ENCODE peak calls at places on chromosomes 3 and 15, in nine cellular contexts. O, Y, Q, A, J, Z, G, N and V are unnamed samples.

GRCh38 chr3:32626650-32627049 is 56.0 kb upstream of the DYNC1LI1 start:
- DNase-seq in Y (no peak), A (no peak), J (no peak), Z (no peak), G (no peak), N (no peak), O (no peak), Q (no peak), V (no peak)

GRCh38 chr15:66901336-66902100 is 163.9 kb upstream of the SMAD3 start:
- DNase-seq in G (no peak), O (no peak), A (no peak), Z (no peak), Q (no peak), Y (no peak), J (peak; percentile 20), N (no peak), V (peak; percentile 23)

GRCh38 chr3:160312014-160312624 is 86.9 kb downstream of the C3orf80 start:
- DNase-seq in Q (no peak), G (no peak), Z (no peak), Y (no peak), J (no peak), A (no peak), N (peak; percentile 1), O (no peak), V (peak; percentile 13)

GRCh38 chr15:101499863-101500713 is 10.6 kb upstream of the PCSK6 start:
- DNase-seq in Q (no peak), G (no peak), A (no peak), Y (no peak), J (no peak), O (no peak), N (no peak), Z (peak; percentile 24), V (peak; percentile 85)

GRCh38 chr3:69012111-69012835 is 1.2 kb downstream of the EOGT start:
- DNase-seq in J (peak; percentile 80), Y (no peak), A (no peak), G (no peak), N (no peak), O (no peak), Z (no peak), Q (no peak), V (no peak)

GRCh38 chr3:97121386-97121785 is 307.0 kb downstream of the EPHA6 start:
- DNase-seq in Y (no peak), J (no peak), G (no peak), Z (no peak), O (no peak), A (no peak), Q (no peak), N (no peak), V (no peak)

GRCh38 chr15:60396964-60397771 is 618 bp downstream of the ANXA2 start:
- DNase-seq in G (no peak), N (peak; percentile 70), Y (peak; percentile 69), J (no peak), A (peak; percentile 85), Q (no peak), Z (peak; percentile 53), O (no peak), V (peak; percentile 72)

GRCh38 chr3:175861916-175862315 is 1002.8 kb downstream of the NAALADL2 start:
- DNase-seq in Q (no peak), N (no peak), O (no peak), A (no peak), Z (no peak), J (no peak), G (no peak), Y (no peak), V (no peak)

GRCh38 chr3:14403636-14404395 is 1.4 kb downstream of the SLC6A6 start:
- DNase-seq in J (peak; percentile 14), Q (peak; percentile 27), N (peak; percentile 57), Z (no peak), A (peak; percentile 59), Y (no peak), O (no peak), G (no peak), V (peak; percentile 57)

GRCh38 chr3:149971403-149972075 is 844 bp upstream of the PFN2 start:
- DNase-seq in N (no peak), Z (no peak), O (peak; percentile 49), J (peak; percentile 75), A (peak; percentile 15), G (no peak), Q (peak; percentile 15), Y (peak; percentile 47), V (peak; percentile 12)

GRCh38 chr15:73962409-73962808 is 29.7 kb downstream of the STOML1 start:
- DNase-seq in Q (no peak), O (no peak), G (no peak), N (no peak), A (no peak), J (no peak), Y (no peak), Z (no peak), V (no peak)

GRCh38 chr15:40843885-40844542 is at the start of gene SPINT1:
- DNase-seq in J (no peak), Q (no peak), O (no peak), Y (no peak), Z (no peak), A (peak; percentile 59), N (peak; percentile 69), G (no peak), V (peak; percentile 73)

GRCh38 chr15:29064290-29064689 is 178.5 kb downstream of the APBA2 start:
- DNase-seq in Q (no peak), J (no peak), N (no peak), Y (no peak), G (no peak), O (no peak), A (no peak), Z (no peak), V (no peak)

GRCh38 chr3:55549172-55549571 is 62.1 kb upstream of the WNT5A start:
- DNase-seq in O (no peak), J (no peak), G (no peak), Y (no peak), Z (no peak), Q (no peak), A (no peak), N (peak; percentile 44), V (no peak)

GRCh38 chr3:105904683-105905320 is 36.0 kb upstream of the CBLB start:
- DNase-seq in N (no peak), Z (no peak), Y (no peak), O (no peak), Q (no peak), G (no peak), J (peak; percentile 62), A (no peak), V (no peak)

GRCh38 chr3:105906345-105906744 is 37.5 kb upstream of the CBLB start:
- DNase-seq in Q (no peak), Z (no peak), G (no peak), Y (no peak), A (no peak), O (no peak), N (no peak), J (no peak), V (no peak)

GRCh38 chr3:105907790-105908189 is 39.0 kb upstream of the CBLB start:
- DNase-seq in Q (no peak), Z (peak; percentile 25), Y (no peak), A (no peak), O (no peak), J (no peak), N (no peak), G (no peak), V (peak; percentile 46)

GRCh38 chr3:105905328-105905727 is 36.5 kb upstream of the CBLB start:
- DNase-seq in O (no peak), Z (no peak), J (no peak), N (no peak), G (no peak), Y (no peak), A (no peak), Q (no peak), V (no peak)

DNA sequence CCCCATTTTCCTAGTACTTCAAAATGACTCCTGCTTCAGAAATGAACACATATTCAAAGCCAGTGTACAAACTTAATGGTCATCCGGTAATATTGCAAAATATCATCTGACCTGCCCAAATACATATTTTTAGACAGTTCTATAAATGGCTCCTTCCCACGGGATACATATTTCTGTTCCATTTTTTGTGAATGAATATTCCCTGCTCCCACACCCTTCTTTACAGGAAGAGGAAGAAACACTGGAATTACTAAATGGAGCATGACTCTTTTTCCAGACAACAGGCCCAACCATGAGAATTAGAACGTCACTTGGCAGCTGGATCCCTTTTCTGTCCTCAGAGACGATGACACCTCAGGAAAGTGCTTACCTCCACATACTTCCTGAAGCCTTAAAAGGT is 38.0 kb upstream of the CBLB start:
- DNase-seq in Y (no peak), G (no peak), J (peak; percentile 36), N (no peak), O (no peak), Q (no peak), A (no peak), Z (no peak), V (no peak)
- TF ChIP-seq MAX in Y (no peak), G (no peak), J (no peak), N (no peak), O (no peak), Q (no peak), A (no peak), Z (no peak), V (no peak)

DNA sequence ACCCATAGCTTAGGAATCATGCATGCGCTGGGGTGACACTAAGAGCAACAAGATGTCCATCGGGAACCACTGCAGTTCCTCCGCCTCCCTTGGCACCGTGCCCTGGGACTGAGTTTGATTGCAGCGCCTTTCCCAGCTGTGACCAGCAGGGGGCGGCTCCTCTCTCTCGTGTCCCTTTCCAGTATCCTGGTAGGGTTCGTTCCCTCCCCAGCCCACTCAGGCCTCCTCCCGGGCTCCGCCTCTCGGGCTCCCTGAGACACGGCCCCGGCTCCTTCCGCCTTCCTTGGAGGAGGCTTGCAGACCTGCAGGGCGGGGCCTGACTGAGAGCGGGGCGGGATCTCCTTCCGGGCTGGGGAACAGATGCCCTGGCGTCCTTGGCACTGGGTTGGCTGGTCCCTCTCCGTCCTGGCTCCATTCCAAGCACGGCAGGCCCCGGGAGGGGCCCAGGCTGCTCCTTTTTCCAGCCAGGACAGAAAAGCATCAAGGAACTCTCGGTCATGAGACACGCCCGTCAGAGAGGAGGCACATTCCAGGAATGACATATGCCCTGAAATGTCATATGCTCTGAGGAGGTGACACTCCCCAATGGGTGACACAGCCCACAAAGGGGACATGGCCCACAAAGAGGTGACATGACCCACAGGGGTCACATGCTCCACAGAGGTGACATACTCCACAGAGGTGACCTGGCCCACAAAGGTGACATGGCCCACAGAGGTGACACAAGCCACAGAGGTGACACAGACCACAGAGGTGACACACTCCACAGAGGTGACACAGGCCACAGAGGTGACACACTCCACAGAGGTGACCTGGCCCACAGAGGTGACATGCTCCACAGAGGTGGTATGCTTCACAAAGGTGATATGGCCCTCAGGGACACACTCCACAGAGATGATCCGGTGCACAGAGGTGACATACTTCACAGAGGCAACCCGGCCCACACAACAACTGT is 79.0 kb downstream of the ABHD5 start:
- DNase-seq in O (peak; percentile 94), Y (peak; percentile 87), J (peak; percentile 93), Z (peak; percentile 15), G (peak; percentile 96), Q (peak; percentile 61), A (peak; percentile 97), N (peak; percentile 81), V (peak; percentile 80)
- H3K4me3 ChIP-seq in O (peak overlapping the region; percentile 21), Y (peak overlapping the region; percentile 30), J (peak overlapping the region; percentile 23), Z (no peak overlapping the region), G (no peak overlapping the region), Q (no peak overlapping the region), A (peak overlapping the region; percentile 25), N (peak overlapping the region; percentile 49), V (no peak overlapping the region)

GRCh38 chr15:23687143-23687470 is at the start of gene NDN:
- DNase-seq in O (no peak), A (peak; percentile 68), G (no peak), Z (no peak), J (peak; percentile 3), N (peak; percentile 43), Y (no peak), Q (no peak), V (no peak)
- TF ChIP-seq MAX in O (no peak), A (no peak), G (no peak), Z (no peak), J (no peak), N (peak; percentile 29), Y (no peak), Q (no peak), V (no peak)

GRCh38 chr3:8769088-8769822 is at the start of gene OXTR:
- DNase-seq in O (no peak), A (peak; percentile 89), J (peak; percentile 69), Q (peak; percentile 40), Z (no peak), G (peak; percentile 72), N (peak; percentile 96), Y (peak; percentile 78), V (peak; percentile 55)
- H3K4me3 ChIP-seq in O (no peak within 1 kb of the TSS), A (no peak within 1 kb of the TSS), J (peak within 1 kb of the TSS; percentile 9), Q (no peak within 1 kb of the TSS), Z (peak within 1 kb of the TSS; percentile 72), G (peak within 1 kb of the TSS; percentile 20), N (peak within 1 kb of the TSS; percentile 61), Y (peak within 1 kb of the TSS; percentile 52), V (no peak within 1 kb of the TSS)